ENCODE peak calls at places on chromosomes 11 and 22, in eight cellular contexts. Y, R, V, E, Q, M, U and T are unnamed samples.
A peak's percentile ranks its signal among the peaks of the same experiment; 100 is the strongest.

GRCh38 chr22:48438791-48439559 is 1388.7 kb downstream of the BRD1 start:
- DNase-seq in U (no peak), V (no peak), Y (no peak), E (no peak), M (no peak), R (no peak), Q (no peak), T (no peak)

GRCh38 chr11:17468094-17468493 is 8.6 kb downstream of the ABCC8 start:
- DNase-seq in U (no peak), M (no peak), V (no peak), R (no peak), Q (no peak), E (no peak), Y (no peak), T (no peak)

GRCh38 chr11:31262761-31263160 is 106.8 kb downstream of the DCDC1 start:
- DNase-seq in R (no peak), V (no peak), U (no peak), E (no peak), Q (no peak), M (peak; percentile 56), Y (no peak), T (no peak)

GRCh38 chr22:24338701-24339451 is 68.2 kb downstream of the SPECC1L start:
- DNase-seq in R (no peak), E (no peak), Q (peak; percentile 48), U (no peak), M (no peak), Y (no peak), V (no peak), T (no peak)

GRCh38 chr22:37329239-37330140 is 47.2 kb downstream of the CYTH4 start:
- DNase-seq in V (no peak), E (no peak), U (no peak), R (peak; percentile 34), M (peak; percentile 81), Q (no peak), Y (no peak), T (peak; percentile 45)

GRCh38 chr11:12090761-12091261 is 19.6 kb upstream of the MICAL2 start:
- DNase-seq in E (no peak), V (no peak), R (peak; percentile 46), U (no peak), Q (no peak), Y (no peak), M (peak; percentile 99), T (no peak)

GRCh38 chr11:10118830-10119229 is 175.2 kb downstream of the SBF2 start:
- DNase-seq in Q (no peak), Y (no peak), M (no peak), U (no peak), V (no peak), E (no peak), R (no peak), T (no peak)

GRCh38 chr11:59578369-59578768 is 37.2 kb downstream of the OSBP start:
- DNase-seq in V (no peak), E (no peak), Y (no peak), Q (no peak), M (no peak), R (no peak), U (no peak), T (no peak)

GRCh38 chr11:5553347-5553746 is 5.0 kb upstream of the OR52H1 start:
- DNase-seq in U (no peak), M (no peak), Q (no peak), R (no peak), E (no peak), V (no peak), Y (no peak), T (no peak)

GRCh38 chr11:396511-396947 is 2.5 kb downstream of the PKP3 start:
- DNase-seq in V (no peak), Q (no peak), R (peak; percentile 78), M (peak; percentile 38), Y (no peak), U (no peak), E (no peak), T (no peak)
- TF ChIP-seq CTCF in V (peak; percentile 47), Q (peak; percentile 58), R (no peak), M (peak; percentile 23), Y (no peak), U (no peak), E (no peak), T (no peak)

GRCh38 chr22:50244420-50245213 is at the start of gene TUBGCP6:
- DNase-seq in Y (peak; percentile 95), Q (peak; percentile 88), E (peak; percentile 79), U (peak; percentile 89), V (peak; percentile 96), R (peak; percentile 91), M (peak; percentile 96), T (peak; percentile 95)
- TF ChIP-seq CTCF in Y (no peak), Q (peak; percentile 56), E (peak; percentile 40), U (peak; percentile 70), V (peak; percentile 28), R (no peak), M (peak; percentile 26), T (peak; percentile 32)

DNA sequence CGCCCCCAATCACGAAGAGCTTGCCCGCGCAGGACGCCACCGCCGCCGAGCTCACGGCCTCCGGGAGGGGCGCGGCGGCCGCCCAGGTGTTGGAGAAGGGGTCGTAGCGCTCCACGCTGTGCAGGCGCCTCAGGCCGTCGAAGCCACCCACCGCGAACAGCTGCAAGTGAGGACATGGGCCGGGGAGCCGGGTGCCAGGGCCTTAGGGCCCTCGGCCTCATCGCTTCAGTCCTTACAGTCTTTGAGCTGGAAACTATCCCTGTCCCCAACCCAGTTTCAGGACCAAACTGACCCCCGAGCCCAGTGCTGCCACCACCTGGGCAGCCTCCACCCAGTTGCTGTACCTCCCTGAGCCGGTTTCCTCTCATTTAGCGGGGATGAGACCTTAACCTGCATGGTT is 7.6 kb downstream of the KLHL35 start:
- DNase-seq in Q (no peak), M (no peak), E (no peak), R (peak; percentile 38), Y (peak; percentile 43), U (no peak), V (no peak), T (no peak)
- TF ChIP-seq CTCF in Q (peak; percentile 67), M (peak; percentile 22), E (peak; percentile 41), R (peak; percentile 49), Y (peak; percentile 52), U (no peak), V (peak; percentile 27), T (no peak)

DNA sequence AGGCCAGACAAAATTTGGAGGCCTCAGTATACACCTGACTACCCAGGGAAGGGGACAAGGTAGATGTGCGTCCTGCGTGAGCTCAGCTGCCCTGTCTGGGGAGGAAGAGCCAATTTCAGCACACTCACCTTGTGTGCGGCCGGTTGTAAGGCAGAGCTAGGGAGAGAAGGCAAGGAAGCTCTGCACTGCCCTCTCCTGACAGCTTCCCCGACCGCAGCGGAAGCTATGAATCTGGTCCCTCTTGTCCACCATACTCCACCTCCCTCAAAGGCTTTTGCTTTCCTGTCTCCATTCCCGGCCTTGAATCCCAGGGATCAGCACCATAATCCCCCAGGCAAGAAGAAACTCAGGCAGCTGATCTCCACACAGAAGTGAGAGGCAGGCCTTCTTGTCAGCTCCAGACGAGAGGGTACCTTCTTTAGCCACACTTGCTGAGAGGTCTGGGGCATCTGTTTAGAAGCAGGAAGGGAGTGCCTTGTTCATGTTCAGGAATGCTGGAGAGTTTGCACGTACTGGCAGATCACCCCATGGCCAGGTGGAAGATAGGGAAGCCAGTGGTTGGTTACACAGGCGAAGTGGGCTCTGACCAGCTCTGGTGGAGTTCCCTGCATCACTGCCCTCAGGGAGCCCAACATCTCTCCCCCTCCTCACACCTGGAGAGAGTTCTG is 62.5 kb downstream of the FEZ1 start:
- DNase-seq in Q (peak; percentile 50), Y (peak; percentile 54), R (peak; percentile 54), V (no peak), E (no peak), M (peak; percentile 73), U (no peak), T (peak; percentile 77)
- TF ChIP-seq CTCF in Q (peak; percentile 83), Y (peak; percentile 79), R (peak; percentile 25), V (peak; percentile 59), E (peak; percentile 59), M (peak; percentile 68), U (peak; percentile 35), T (peak; percentile 25)

DNA sequence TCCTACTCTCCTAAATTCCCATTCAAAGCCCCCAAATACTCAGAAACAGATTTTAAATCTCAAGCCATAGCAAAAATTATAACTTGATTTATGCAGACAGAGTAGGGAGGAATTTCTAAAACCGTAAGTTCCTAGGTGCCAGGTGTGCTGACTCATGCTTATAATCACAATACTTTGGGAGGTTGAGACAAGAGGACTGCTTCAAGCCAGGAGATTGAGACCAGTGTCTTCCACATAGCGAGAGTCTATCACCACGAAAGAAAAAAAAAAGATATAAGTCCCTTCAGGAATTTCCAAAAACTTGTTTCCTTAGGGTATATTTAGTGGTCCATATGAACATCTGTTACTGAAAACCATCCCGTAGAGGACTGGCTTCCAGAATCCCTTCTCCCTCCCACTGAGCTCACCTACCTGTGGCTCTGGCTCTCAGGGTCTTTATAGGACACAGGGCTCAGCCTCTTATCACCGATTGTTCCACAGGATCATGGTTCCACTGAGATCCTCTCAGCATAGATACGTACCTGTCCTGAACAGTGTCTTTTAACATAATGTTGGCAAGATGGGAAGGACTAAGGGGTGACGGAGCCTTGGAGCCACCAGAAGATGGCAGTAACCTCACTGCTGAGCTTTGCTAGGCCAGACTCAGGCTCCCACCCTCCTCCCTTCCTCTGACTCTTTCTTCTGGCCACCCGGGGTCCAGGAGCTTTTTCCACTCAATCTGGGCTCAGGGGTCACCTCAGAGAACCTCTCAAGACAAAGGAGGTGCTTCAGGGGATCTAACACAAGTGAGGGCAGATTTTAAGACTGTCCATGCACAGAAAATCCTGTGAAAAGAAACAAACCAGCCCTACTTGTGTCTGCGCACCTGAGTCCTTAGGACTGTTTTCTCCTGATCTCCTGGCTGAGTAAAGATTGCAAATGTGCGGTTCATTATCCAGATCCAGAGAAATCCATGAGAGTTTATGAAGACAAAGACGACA is 117.5 kb upstream of the TOP3B start:
- DNase-seq in R (no peak), E (no peak), Y (peak; percentile 50), Q (peak; percentile 13), U (no peak), V (no peak), M (peak; percentile 51), T (no peak)
- TF ChIP-seq CTCF in R (no peak), E (peak; percentile 55), Y (peak; percentile 36), Q (peak; percentile 70), U (no peak), V (peak; percentile 39), M (peak; percentile 37), T (no peak)